ENCODE peak calls at places on chromosomes 7 and 10, in six cellular contexts. One of them, this sample, is unnamed.

GRCh38 chr10:94076325-94076841 is 82.7 kb downstream of the PLCE1 start:
- DNase-seq in GM23248: peak
- DNase-seq in DMS153: no peak
- DNase-seq in HEK293T: peak
- DNase-seq in Daoy: peak
- DNase-seq in NCI-H1092 treated with DMSO at 0.1 percent for 48 hours: no peak
- DNase-seq in this sample: no peak

GRCh38 chr10:8055420-8056349 is 1.2 kb downstream of the GATA3 start:
- DNase-seq in GM23248: no peak
- DNase-seq in DMS153: no peak
- DNase-seq in HEK293T: no peak
- DNase-seq in Daoy: no peak
- DNase-seq in NCI-H1092 treated with DMSO at 0.1 percent for 48 hours: no peak
- DNase-seq in this sample: no peak

GRCh38 chr10:101538481-101538880 is 49.6 kb downstream of the POLL start:
- DNase-seq in GM23248: no peak
- DNase-seq in DMS153: peak
- DNase-seq in HEK293T: no peak
- DNase-seq in Daoy: no peak
- DNase-seq in NCI-H1092 treated with DMSO at 0.1 percent for 48 hours: peak
- DNase-seq in this sample: no peak

GRCh38 chr7:22001345-22002004 is 55.8 kb upstream of the CDCA7L start:
- DNase-seq in GM23248: peak
- DNase-seq in DMS153: peak
- DNase-seq in HEK293T: peak
- DNase-seq in Daoy: peak
- DNase-seq in NCI-H1092 treated with DMSO at 0.1 percent for 48 hours: peak
- DNase-seq in this sample: peak

GRCh38 chr7:120725376-120726039 is 132.4 kb downstream of the TSPAN12 start:
- DNase-seq in GM23248: peak
- DNase-seq in DMS153: peak
- DNase-seq in HEK293T: peak
- DNase-seq in Daoy: peak
- DNase-seq in NCI-H1092 treated with DMSO at 0.1 percent for 48 hours: peak
- DNase-seq in this sample: peak

GRCh38 chr10:68419376-68419775 is 12.3 kb upstream of the RUFY2 start:
- DNase-seq in GM23248: no peak
- DNase-seq in DMS153: no peak
- DNase-seq in HEK293T: no peak
- DNase-seq in Daoy: no peak
- DNase-seq in NCI-H1092 treated with DMSO at 0.1 percent for 48 hours: no peak
- DNase-seq in this sample: no peak

GRCh38 chr10:18483787-18484186 is 167.6 kb downstream of the NSUN6 start:
- DNase-seq in GM23248: no peak
- DNase-seq in DMS153: no peak
- DNase-seq in HEK293T: no peak
- DNase-seq in Daoy: no peak
- DNase-seq in NCI-H1092 treated with DMSO at 0.1 percent for 48 hours: no peak
- DNase-seq in this sample: no peak

GRCh38 chr10:78964952-78965633 is 103.7 kb upstream of the ZMIZ1 start:
- DNase-seq in GM23248: peak
- DNase-seq in DMS153: peak
- DNase-seq in HEK293T: no peak
- DNase-seq in Daoy: peak
- DNase-seq in NCI-H1092 treated with DMSO at 0.1 percent for 48 hours: peak
- DNase-seq in this sample: peak

GRCh38 chr7:139714163-139714901 is 63.5 kb downstream of the HIPK2 start:
- DNase-seq in GM23248: no peak
- DNase-seq in DMS153: no peak
- DNase-seq in HEK293T: no peak
- DNase-seq in Daoy: no peak
- DNase-seq in NCI-H1092 treated with DMSO at 0.1 percent for 48 hours: no peak
- DNase-seq in this sample: no peak

GRCh38 chr7:121076350-121077164 is 88.0 kb downstream of the CPED1 start:
- DNase-seq in GM23248: peak
- DNase-seq in DMS153: no peak
- DNase-seq in HEK293T: no peak
- DNase-seq in Daoy: peak
- DNase-seq in NCI-H1092 treated with DMSO at 0.1 percent for 48 hours: no peak
- DNase-seq in this sample: peak

GRCh38 chr7:149285581-149285975 is 23.6 kb downstream of the ZNF783 start:
- DNase-seq in GM23248: peak
- DNase-seq in DMS153: no peak
- DNase-seq in HEK293T: peak
- DNase-seq in Daoy: peak
- DNase-seq in NCI-H1092 treated with DMSO at 0.1 percent for 48 hours: peak
- DNase-seq in this sample: no peak

GRCh38 chr7:121337398-121337797 is 8.6 kb downstream of the WNT16 start:
- DNase-seq in GM23248: peak
- DNase-seq in DMS153: peak
- DNase-seq in HEK293T: no peak
- DNase-seq in Daoy: peak
- DNase-seq in NCI-H1092 treated with DMSO at 0.1 percent for 48 hours: peak
- DNase-seq in this sample: no peak

GRCh38 chr10:111018021-111018420 is 58.8 kb upstream of the ADRA2A start:
- DNase-seq in GM23248: peak
- DNase-seq in DMS153: no peak
- DNase-seq in HEK293T: no peak
- DNase-seq in Daoy: no peak
- DNase-seq in NCI-H1092 treated with DMSO at 0.1 percent for 48 hours: no peak
- DNase-seq in this sample: no peak

GRCh38 chr7:78197447-78197846 is 398.9 kb downstream of the PHTF2 start:
- DNase-seq in GM23248: peak
- DNase-seq in DMS153: no peak
- DNase-seq in HEK293T: no peak
- DNase-seq in Daoy: no peak
- DNase-seq in NCI-H1092 treated with DMSO at 0.1 percent for 48 hours: no peak
- DNase-seq in this sample: no peak

GRCh38 chr10:114956466-114956865 is 18.5 kb downstream of the TRUB1 start:
- DNase-seq in GM23248: peak
- DNase-seq in DMS153: no peak
- DNase-seq in HEK293T: no peak
- DNase-seq in Daoy: no peak
- DNase-seq in NCI-H1092 treated with DMSO at 0.1 percent for 48 hours: no peak
- DNase-seq in this sample: no peak

GRCh38 chr7:143934526-143935340 is at the start of gene OR2F2:
- DNase-seq in GM23248: peak
- DNase-seq in DMS153: no peak
- DNase-seq in HEK293T: no peak
- DNase-seq in Daoy: no peak
- DNase-seq in NCI-H1092 treated with DMSO at 0.1 percent for 48 hours: no peak
- DNase-seq in this sample: no peak

GRCh38 chr10:48703776-48704555 is 19.3 kb downstream of the WDFY4 start:
- DNase-seq in GM23248: no peak
- DNase-seq in DMS153: no peak
- DNase-seq in HEK293T: no peak
- DNase-seq in Daoy: no peak
- DNase-seq in NCI-H1092 treated with DMSO at 0.1 percent for 48 hours: no peak
- DNase-seq in this sample: no peak

GRCh38 chr7:124930655-124931597 is 1.3 kb upstream of the POT1 start:
- DNase-seq in GM23248: no peak
- DNase-seq in DMS153: no peak
- DNase-seq in HEK293T: no peak
- DNase-seq in Daoy: no peak
- DNase-seq in NCI-H1092 treated with DMSO at 0.1 percent for 48 hours: no peak
- DNase-seq in this sample: no peak

GRCh38 chr7:142795339-142795863 is 24.6 kb downstream of the PRSS2 start:
- DNase-seq in GM23248: no peak
- DNase-seq in DMS153: no peak
- DNase-seq in HEK293T: no peak
- DNase-seq in Daoy: peak
- DNase-seq in NCI-H1092 treated with DMSO at 0.1 percent for 48 hours: no peak
- DNase-seq in this sample: no peak

GRCh38 chr10:88228130-88228529 is 355.0 kb downstream of the RNLS start:
- DNase-seq in GM23248: no peak
- DNase-seq in DMS153: no peak
- DNase-seq in HEK293T: no peak
- DNase-seq in Daoy: no peak
- DNase-seq in NCI-H1092 treated with DMSO at 0.1 percent for 48 hours: no peak
- DNase-seq in this sample: no peak

GRCh38 chr10:47081264-47081663 is 170.0 kb downstream of the PTPN20 start:
- DNase-seq in GM23248: no peak
- DNase-seq in DMS153: no peak
- DNase-seq in HEK293T: no peak
- DNase-seq in Daoy: no peak
- DNase-seq in NCI-H1092 treated with DMSO at 0.1 percent for 48 hours: no peak
- DNase-seq in this sample: no peak

GRCh38 chr10:3213758-3214545 is 41.4 kb upstream of the PITRM1 start:
- DNase-seq in GM23248: no peak
- DNase-seq in DMS153: no peak
- DNase-seq in HEK293T: no peak
- DNase-seq in Daoy: no peak
- DNase-seq in NCI-H1092 treated with DMSO at 0.1 percent for 48 hours: no peak
- DNase-seq in this sample: no peak

This sample was measured in RCC 7860.